ENCODE peak calls at places on chromosomes 6 and 20, in seven cellular contexts. B, E, W, F, O, P and H are unnamed samples.

GRCh38 chr6:5119090-5119951 is 34.2 kb downstream of the PPP1R3G start:
- DNase-seq in P (no peak), O (no peak), E (no peak), F (no peak), B (no peak), W (no peak), H (no peak)

GRCh38 chr6:41428995-41429417 is 93.6 kb downstream of the NCR2 start:
- DNase-seq in W (peak), O (no peak), E (no peak), F (no peak), B (peak), P (no peak), H (peak)

GRCh38 chr20:37516697-37517370 is 4.2 kb upstream of the NNAT start:
- DNase-seq in W (no peak), O (no peak), E (no peak), F (no peak), P (peak), B (peak), H (no peak)

GRCh38 chr20:62272200-62272599 is 30.6 kb upstream of the ADRM1 start:
- DNase-seq in B (no peak), E (no peak), W (no peak), F (no peak), O (no peak), P (no peak), H (peak)

GRCh38 chr6:149766156-149766768 is 16.7 kb downstream of the PCMT1 start:
- DNase-seq in W (no peak), O (no peak), P (no peak), F (no peak), E (no peak), B (peak), H (no peak)

GRCh38 chr6:40796280-40797223 is 209.4 kb upstream of the LRFN2 start:
- DNase-seq in E (no peak), W (peak), B (no peak), O (no peak), F (no peak), P (no peak), H (no peak)

GRCh38 chr20:43916875-43917371 is 2.3 kb downstream of the TOX2 start:
- DNase-seq in O (no peak), P (no peak), B (peak), E (no peak), F (no peak), W (peak), H (peak)

GRCh38 chr6:170290306-170291128 is at the start of gene DLL1:
- DNase-seq in F (peak), E (peak), W (peak), B (peak), P (peak), O (peak), H (peak)

GRCh38 chr6:87944541-87944954 is 103.1 kb upstream of the SPACA1 start:
- DNase-seq in F (no peak), P (peak), O (no peak), E (peak), B (peak), W (peak), H (peak)

GRCh38 chr6:36788768-36789167 is 50.5 kb downstream of the CPNE5 start:
- DNase-seq in B (peak), O (no peak), W (no peak), F (no peak), E (no peak), P (no peak), H (no peak)

GRCh38 chr6:157724138-157724537 is 98.9 kb upstream of the SNX9 start:
- DNase-seq in F (no peak), O (no peak), P (peak), E (no peak), B (no peak), W (no peak), H (no peak)

GRCh38 chr20:38805958-38806854 is 709 bp downstream of the PPP1R16B start:
- DNase-seq in O (no peak), W (no peak), P (no peak), B (no peak), E (no peak), F (peak), H (peak)

GRCh38 chr6:142378138-142378875 is 76.5 kb downstream of the ADGRG6 start:
- DNase-seq in E (no peak), O (no peak), W (peak), F (no peak), B (peak), P (peak), H (peak)

GRCh38 chr6:44297063-44298038 is 15.8 kb downstream of the AARS2 start:
- DNase-seq in P (peak), E (peak), B (peak), W (peak), F (peak), O (peak), H (peak)

GRCh38 chr20:35269055-35269781 is 8.7 kb downstream of the MMP24OS start:
- DNase-seq in O (peak), W (peak), P (peak), B (peak), E (peak), F (peak), H (peak)

GRCh38 chr6:111522393-111523020 is 39.5 kb upstream of the REV3L start:
- DNase-seq in E (no peak), B (no peak), F (no peak), P (no peak), W (no peak), O (no peak), H (no peak)

GRCh38 chr6:44730771-44731391 is 343.4 kb downstream of the CDC5L start:
- DNase-seq in F (no peak), P (no peak), O (no peak), B (peak), W (peak), E (no peak), H (peak)

GRCh38 chr6:154139894-154140293 is 100.9 kb downstream of the OPRM1 start:
- DNase-seq in E (no peak), F (no peak), B (no peak), O (no peak), W (no peak), P (no peak), H (no peak)

GRCh38 chr6:134721095-134721400 is 228.9 kb downstream of the ALDH8A1 start:
- DNase-seq in E (no peak), P (no peak), O (no peak), W (no peak), B (peak), F (no peak), H (no peak)

GRCh38 chr6:111921108-111921507 is 47.9 kb upstream of the FYN start:
- DNase-seq in W (no peak), F (no peak), O (no peak), P (no peak), E (peak), B (no peak), H (peak)

DNA sequence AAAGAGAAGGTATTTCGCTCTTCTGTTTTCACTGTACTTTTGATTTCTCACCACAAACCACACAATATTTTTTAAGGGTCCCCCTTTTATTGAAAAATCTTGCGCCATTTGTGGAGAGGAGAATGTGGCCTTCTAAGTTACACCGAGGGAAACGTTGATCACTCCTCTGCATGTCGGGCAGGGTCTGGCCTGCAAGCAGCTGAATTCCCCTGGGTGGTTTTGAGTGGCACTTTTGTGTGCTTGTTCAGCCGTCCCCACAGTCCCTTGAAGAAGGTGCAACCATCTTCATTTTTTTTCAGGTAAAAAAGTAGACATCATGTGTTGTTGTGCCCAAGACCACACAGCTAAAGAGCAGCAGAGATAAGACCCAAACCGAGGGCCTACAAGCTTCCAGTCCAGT is 6.1 kb downstream of the GPR31 start:
- DNase-seq in F (no peak), P (no peak), B (no peak), O (no peak), E (no peak), W (no peak), H (no peak)
- H4K8ac ChIP-seq in F (no peak), P (no peak), B (no peak), O (no peak), E (no peak), W (no peak), H (no peak)

DNA sequence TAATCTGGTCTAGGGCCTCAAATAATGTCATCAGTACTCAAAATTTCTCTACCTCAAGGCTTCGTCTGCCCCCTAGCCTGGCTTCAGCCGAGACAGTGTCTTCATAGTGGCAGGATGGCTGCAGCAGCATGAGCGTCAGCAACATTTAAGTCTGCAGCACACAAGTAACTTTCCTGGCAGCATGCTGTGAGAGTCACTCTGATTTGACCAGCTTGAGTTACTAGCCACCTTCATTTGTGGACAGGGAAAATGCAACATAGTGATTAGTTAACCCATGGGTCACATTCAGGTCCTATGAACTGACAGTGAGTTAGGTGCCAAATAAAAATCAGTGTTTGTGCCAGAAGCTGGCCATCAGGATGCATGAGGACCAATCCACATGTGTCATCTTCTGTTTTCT is 209.9 kb upstream of the SLC35B3 start:
- DNase-seq in E (no peak), P (no peak), W (no peak), F (no peak), B (no peak), O (no peak), H (no peak)
- H4K8ac ChIP-seq in E (no peak), P (no peak), W (no peak), F (no peak), B (no peak), O (no peak), H (no peak)

GRCh38 chr6:6635291-6635690 is 46.8 kb downstream of the LY86 start:
- DNase-seq in P (no peak), O (no peak), B (no peak), F (no peak), E (no peak), W (no peak), H (no peak)
- H4K8ac ChIP-seq in P (no peak), O (no peak), B (no peak), F (no peak), E (no peak), W (no peak), H (no peak)

DNA sequence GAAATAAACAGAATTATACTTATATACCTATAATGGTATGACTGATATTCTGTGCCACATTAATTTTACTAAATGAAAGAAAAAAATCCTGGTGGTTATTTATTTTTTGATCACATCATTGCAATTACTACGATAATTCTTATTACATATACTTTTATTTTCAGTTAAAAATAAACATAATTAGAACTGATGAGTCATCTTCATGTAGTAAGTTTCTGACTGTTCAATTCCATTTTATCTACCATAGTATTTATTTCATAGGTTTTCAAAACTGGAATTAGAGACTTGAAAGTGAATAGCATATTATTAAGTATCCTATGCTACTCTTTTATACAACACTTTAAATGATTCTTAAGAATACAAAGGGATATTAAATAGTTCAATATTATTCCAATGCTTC is 80.3 kb downstream of the DTNBP1 start:
- DNase-seq in O (no peak), P (no peak), B (no peak), W (no peak), E (no peak), F (no peak), H (no peak)
- H4K8ac ChIP-seq in O (no peak), P (no peak), B (no peak), W (no peak), E (no peak), F (no peak), H (no peak)

GRCh38 chr20:50805349-50805684 is 10.5 kb downstream of the BCAS4 start:
- DNase-seq in B (no peak), P (no peak), O (no peak), W (no peak), F (no peak), E (no peak), H (no peak)
- H4K8ac ChIP-seq in B (no peak), P (no peak), O (no peak), W (no peak), F (no peak), E (no peak), H (no peak)

DNA sequence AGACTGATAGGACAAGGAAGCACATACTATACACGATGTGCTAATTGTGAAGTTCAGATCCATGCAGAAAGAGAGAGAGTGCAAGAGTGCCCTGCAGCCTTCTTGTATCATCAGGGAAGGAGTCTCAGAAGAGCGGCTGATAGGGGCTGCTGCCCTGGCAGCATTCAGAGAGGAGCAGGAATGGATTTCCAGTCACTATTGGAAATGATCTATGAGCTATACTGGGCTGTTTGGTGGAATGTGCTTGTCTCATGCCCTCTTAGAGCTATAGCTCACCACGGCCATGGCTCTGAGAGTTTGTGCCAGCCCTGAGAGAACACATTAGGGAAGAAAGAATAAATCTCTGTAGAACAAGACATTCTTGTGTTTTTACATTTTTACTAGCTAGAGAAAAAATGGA is 212.6 kb upstream of the RAB32 start:
- DNase-seq in E (no peak), O (no peak), P (no peak), W (no peak), B (no peak), F (no peak), H (no peak)
- H4K8ac ChIP-seq in E (no peak), O (no peak), P (no peak), W (no peak), B (no peak), F (no peak), H (no peak)

GRCh38 chr6:127933137-127933536 is 32.3 kb upstream of the THEMIS start:
- DNase-seq in P (no peak), E (no peak), O (no peak), W (no peak), F (no peak), B (no peak), H (no peak)
- H4K8ac ChIP-seq in P (no peak), E (no peak), O (no peak), W (no peak), F (no peak), B (no peak), H (no peak)

GRCh38 chr6:73985891-73986290 is 289.9 kb downstream of the CD109 start:
- DNase-seq in E (no peak), W (no peak), O (no peak), F (no peak), B (no peak), P (no peak), H (peak)

GRCh38 chr6:73984851-73985250 is 288.8 kb downstream of the CD109 start:
- DNase-seq in P (no peak), B (no peak), E (no peak), O (no peak), F (no peak), W (no peak), H (no peak)

GRCh38 chr6:73983367-73983766 is 287.4 kb downstream of the CD109 start:
- DNase-seq in P (peak), B (peak), E (no peak), F (no peak), O (no peak), W (peak), H (no peak)
- H4K8ac ChIP-seq in P (no peak), B (no peak), E (no peak), F (no peak), O (no peak), W (no peak), H (no peak)

GRCh38 chr6:916160-916559 is 223.2 kb upstream of the EXOC2 start:
- DNase-seq in O (no peak), E (no peak), W (no peak), B (no peak), P (no peak), F (no peak), H (no peak)

GRCh38 chr6:919499-919898 is 226.6 kb upstream of the EXOC2 start:
- DNase-seq in W (no peak), P (no peak), B (no peak), F (no peak), O (no peak), E (no peak), H (no peak)

GRCh38 chr6:920512-920911 is 227.6 kb upstream of the EXOC2 start:
- DNase-seq in B (no peak), F (no peak), E (no peak), W (no peak), P (no peak), O (no peak), H (no peak)

GRCh38 chr6:917939-918338 is 225.0 kb upstream of the EXOC2 start:
- DNase-seq in B (no peak), P (no peak), W (no peak), E (no peak), F (no peak), O (no peak), H (no peak)

DNA sequence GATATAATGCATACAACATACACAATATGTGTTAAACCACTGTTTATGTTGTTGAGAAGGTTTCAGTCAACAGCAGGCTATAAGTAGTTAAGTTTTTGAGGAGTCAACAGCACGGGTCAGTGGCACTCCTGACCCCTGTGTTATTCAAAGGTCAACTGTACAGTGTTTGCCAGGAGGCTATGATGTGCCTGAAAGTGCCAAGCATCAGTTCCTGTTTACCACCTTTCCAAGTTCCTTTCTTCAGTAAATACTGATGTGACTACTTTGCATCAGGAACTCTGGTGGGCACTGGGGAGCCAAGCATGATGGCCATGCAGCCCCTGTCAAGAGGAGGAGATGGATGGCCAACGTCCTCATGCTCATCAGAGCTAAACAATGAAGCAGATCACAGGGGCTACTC is 224.4 kb upstream of the EXOC2 start:
- DNase-seq in P (no peak), B (no peak), W (no peak), F (no peak), E (no peak), O (no peak), H (no peak)
- H4K8ac ChIP-seq in P (no peak), B (no peak), W (no peak), F (no peak), E (no peak), O (no peak), H (no peak)